ENCODE peak calls at places on chromosomes 1 and 21, in nine cellular contexts. S is A549, Y is thyroid gland, H is breast epithelium, W is sigmoid colon, Q is tibial nerve, R is right lobe of liver, V is K562, N is transverse colon. I is an unnamed sample. For H3K4me1, the result is how much of the 10 kb centered on the place peaks cover.

GRCh38 chr1:208107817-208108608 is 136.2 kb downstream of the PLXNA2 start:
- DNase-seq in S (no peak), Y (peak), H (no peak), W (no peak), Q (no peak), R (no peak), V (no peak), N (no peak), I (peak)

GRCh38 chr21:15121655-15122120 is 56.9 kb upstream of the NRIP1 start:
- DNase-seq in S (no peak), Y (no peak), H (no peak), W (no peak), Q (no peak), R (peak), V (no peak), N (no peak), I (no peak)

GRCh38 chr21:45258476-45258875 is 29.2 kb downstream of the POFUT2 start:
- DNase-seq in S (no peak), Y (no peak), H (peak), W (no peak), Q (no peak), R (no peak), V (no peak), N (no peak), I (no peak)

GRCh38 chr21:36753556-36753955 is 54.6 kb downstream of the SIM2 start:
- DNase-seq in S (no peak), Y (no peak), H (no peak), W (no peak), Q (no peak), R (no peak), V (no peak), N (no peak), I (no peak)

GRCh38 chr21:27700974-27701614 is 734.2 kb upstream of the ADAMTS5 start:
- DNase-seq in S (peak), Y (peak), H (peak), W (peak), Q (peak), R (peak), V (peak), N (peak), I (peak)

GRCh38 chr1:88503656-88504055 is 180.4 kb upstream of the PKN2 start:
- DNase-seq in S (no peak), Y (no peak), H (no peak), W (no peak), Q (no peak), R (no peak), V (no peak), N (no peak), I (no peak)

GRCh38 chr1:215983680-215984079 is 416.6 kb downstream of the KCTD3 start:
- DNase-seq in S (no peak), Y (no peak), H (no peak), W (no peak), Q (no peak), R (no peak), V (no peak), N (no peak), I (no peak)

GRCh38 chr1:225462714-225463574 is 35.1 kb upstream of the LBR start:
- DNase-seq in S (no peak), Y (no peak), H (no peak), W (peak), Q (no peak), R (no peak), V (no peak), N (no peak), I (peak)

GRCh38 chr1:236156512-236157208 is 14.3 kb downstream of the GPR137B start:
- DNase-seq in S (no peak), Y (peak), H (no peak), W (no peak), Q (no peak), R (no peak), V (no peak), N (peak), I (no peak)

GRCh38 chr1:96130432-96130831 is 591.2 kb upstream of the PTBP2 start:
- DNase-seq in S (no peak), Y (no peak), H (no peak), W (no peak), Q (no peak), R (no peak), V (no peak), N (no peak), I (no peak)

GRCh38 chr1:216190438-216190837 is 232.8 kb downstream of the USH2A start:
- DNase-seq in S (no peak), Y (no peak), H (no peak), W (no peak), Q (no peak), R (no peak), V (no peak), N (no peak), I (no peak)

GRCh38 chr1:53553734-53554509 is 94.7 kb downstream of the DMRTB1 start:
- DNase-seq in S (no peak), Y (no peak), H (peak), W (peak), Q (no peak), R (peak), V (no peak), N (peak), I (peak)

GRCh38 chr1:43564617-43565348 is 34.1 kb downstream of the PTPRF start:
- DNase-seq in S (no peak), Y (no peak), H (no peak), W (no peak), Q (no peak), R (no peak), V (no peak), N (no peak), I (no peak)

GRCh38 chr21:33238565-33239255 is 9.0 kb downstream of the IFNAR2 start:
- DNase-seq in S (no peak), Y (no peak), H (no peak), W (no peak), Q (no peak), R (no peak), V (no peak), N (peak), I (no peak)

GRCh38 chr21:32336711-32337110 is 38.1 kb downstream of the MRAP start:
- DNase-seq in S (no peak), Y (no peak), H (no peak), W (no peak), Q (no peak), R (no peak), V (no peak), N (no peak), I (no peak)

GRCh38 chr1:166974647-166975345 is 544 bp downstream of the ILDR2 start:
- DNase-seq in S (no peak), Y (peak), H (no peak), W (no peak), Q (no peak), R (no peak), V (no peak), N (no peak), I (no peak)

GRCh38 chr1:156490401-156491032 is 10.1 kb downstream of the MEF2D start:
- DNase-seq in S (peak), Y (peak), H (no peak), W (no peak), Q (no peak), R (no peak), V (peak), N (peak), I (no peak)

GRCh38 chr1:162197615-162198497 is 128.4 kb downstream of the NOS1AP start:
- DNase-seq in S (no peak), Y (no peak), H (no peak), W (no peak), Q (no peak), R (no peak), V (peak), N (no peak), I (no peak)

GRCh38 chr1:100074604-100075395 is 57.9 kb downstream of the SASS6 start:
- DNase-seq in S (no peak), Y (no peak), H (no peak), W (no peak), Q (no peak), R (no peak), V (no peak), N (no peak), I (no peak)

GRCh38 chr1:66437136-66437401 is 96.9 kb upstream of the SGIP1 start:
- DNase-seq in S (no peak), Y (no peak), H (no peak), W (no peak), Q (no peak), R (no peak), V (no peak), N (no peak), I (no peak)

GRCh38 chr1:155010211-155010918 is 7.8 kb downstream of the ZBTB7B start:
- DNase-seq in S (no peak), Y (no peak), H (no peak), W (no peak), Q (no peak), R (peak), V (no peak), N (no peak), I (peak)

GRCh38 chr1:7771673-7772299 is 690 bp downstream of the VAMP3 start:
- DNase-seq in S (no peak), Y (no peak), H (no peak), W (no peak), Q (no peak), R (no peak), V (no peak), N (no peak), I (no peak)

GRCh38 chr1:29211086-29212030 is 19.4 kb downstream of the MECR start:
- DNase-seq in S (no peak), Y (no peak), H (no peak), W (no peak), Q (no peak), R (no peak), V (no peak), N (no peak), I (no peak)

GRCh38 chr1:45753248-45754037 is 3.0 kb upstream of the IPP start:
- DNase-seq in S (no peak), Y (no peak), H (no peak), W (no peak), Q (no peak), R (no peak), V (peak), N (no peak), I (no peak)

GRCh38 chr1:4603317-4604110 is 50.9 kb upstream of the AJAP1 start:
- DNase-seq in S (peak), Y (peak), H (peak), W (peak), Q (no peak), R (no peak), V (no peak), N (no peak), I (no peak)

GRCh38 chr1:68375919-68376318 is 73.8 kb downstream of the RPE65 start:
- DNase-seq in S (no peak), Y (no peak), H (no peak), W (no peak), Q (no peak), R (no peak), V (no peak), N (no peak), I (no peak)

GRCh38 chr1:89998306-89998705 is 3.4 kb downstream of the ZNF326 start:
- DNase-seq in S (no peak), Y (no peak), H (no peak), W (no peak), Q (no peak), R (no peak), V (no peak), N (no peak), I (no peak)

GRCh38 chr1:154176341-154176740 is 15.6 kb downstream of the TPM3 start:
- DNase-seq in S (no peak), Y (peak), H (no peak), W (no peak), Q (peak), R (no peak), V (no peak), N (peak), I (no peak)

GRCh38 chr1:85494957-85495266 is 30.0 kb upstream of the DDAH1 start:
- DNase-seq in S (no peak), Y (peak), H (no peak), W (peak), Q (peak), R (no peak), V (no peak), N (no peak), I (no peak)

GRCh38 chr1:248404024-248404423 is 1.2 kb downstream of the OR2T1 start:
- DNase-seq in S (peak), Y (no peak), H (no peak), W (no peak), Q (no peak), R (no peak), V (peak), N (no peak), I (no peak)

GRCh38 chr21:27429612-27430361 is 462.9 kb upstream of the ADAMTS5 start:
- DNase-seq in S (no peak), Y (no peak), H (no peak), W (no peak), Q (no peak), R (no peak), V (no peak), N (no peak), I (no peak)

GRCh38 chr1:94316183-94316582 is 78.8 kb upstream of the ARHGAP29 start:
- DNase-seq in S (no peak), Y (no peak), H (no peak), W (no peak), Q (no peak), R (no peak), V (no peak), N (no peak), I (no peak)

GRCh38 chr1:32239335-32239734 is 7.7 kb upstream of the FAM167B start:
- DNase-seq in S (no peak), Y (peak), H (no peak), W (no peak), Q (no peak), R (no peak), V (no peak), N (peak), I (no peak)

GRCh38 chr1:183079697-183080096 is 56.5 kb downstream of the LAMC1 start:
- DNase-seq in S (no peak), Y (no peak), H (no peak), W (no peak), Q (no peak), R (no peak), V (no peak), N (no peak), I (no peak)

GRCh38 chr1:1564278-1564677 is 10.4 kb downstream of the SSU72 start:
- DNase-seq in S (no peak), Y (no peak), H (no peak), W (no peak), Q (no peak), R (no peak), V (no peak), N (no peak), I (no peak)

GRCh38 chr1:1560178-1560577 is 14.5 kb downstream of the SSU72 start:
- DNase-seq in S (no peak), Y (no peak), H (no peak), W (no peak), Q (no peak), R (no peak), V (no peak), N (no peak), I (no peak)

GRCh38 chr1:1561801-1562470 is 12.7 kb downstream of the SSU72 start:
- DNase-seq in S (no peak), Y (no peak), H (no peak), W (no peak), Q (no peak), R (no peak), V (no peak), N (no peak), I (no peak)

GRCh38 chr1:1563688-1564087 is 11.0 kb downstream of the SSU72 start:
- DNase-seq in S (no peak), Y (no peak), H (no peak), W (no peak), Q (no peak), R (no peak), V (no peak), N (no peak), I (no peak)

GRCh38 chr1:1562556-1563195 is 12.0 kb downstream of the SSU72 start:
- DNase-seq in S (no peak), Y (no peak), H (no peak), W (no peak), Q (no peak), R (no peak), V (no peak), N (no peak), I (no peak)
- H3K27ac ChIP-seq in S (no peak), Y (no peak), H (no peak), W (no peak), Q (no peak), R (no peak), V (no peak), N (no peak), I (no peak)

GRCh38 chr1:8880068-8880676 is 1.7 kb upstream of the ENO1 start:
- DNase-seq in S (peak), Y (peak), H (no peak), W (peak), Q (peak), R (peak), V (peak), N (peak), I (no peak)
- TF ChIP-seq POLR2A in S (no peak), Y (no peak), H (no peak), W (no peak), Q (no peak), R (peak), V (no peak), N (no peak), I (peak)

GRCh38 chr1:9447215-9447960 is 91.9 kb upstream of the SLC25A33 start:
- DNase-seq in S (no peak), Y (peak), H (no peak), W (no peak), Q (no peak), R (peak), V (no peak), N (no peak), I (no peak)

GRCh38 chr1:9451086-9451485 is 88.2 kb upstream of the SLC25A33 start:
- DNase-seq in S (no peak), Y (no peak), H (no peak), W (no peak), Q (no peak), R (no peak), V (no peak), N (no peak), I (no peak)

GRCh38 chr1:9449106-9449627 is 90.1 kb upstream of the SLC25A33 start:
- DNase-seq in S (no peak), Y (peak), H (no peak), W (no peak), Q (no peak), R (no peak), V (no peak), N (no peak), I (no peak)

GRCh38 chr1:9449976-9450696 is 89.1 kb upstream of the SLC25A33 start:
- DNase-seq in S (no peak), Y (no peak), H (no peak), W (no peak), Q (no peak), R (no peak), V (no peak), N (no peak), I (no peak)

DNA sequence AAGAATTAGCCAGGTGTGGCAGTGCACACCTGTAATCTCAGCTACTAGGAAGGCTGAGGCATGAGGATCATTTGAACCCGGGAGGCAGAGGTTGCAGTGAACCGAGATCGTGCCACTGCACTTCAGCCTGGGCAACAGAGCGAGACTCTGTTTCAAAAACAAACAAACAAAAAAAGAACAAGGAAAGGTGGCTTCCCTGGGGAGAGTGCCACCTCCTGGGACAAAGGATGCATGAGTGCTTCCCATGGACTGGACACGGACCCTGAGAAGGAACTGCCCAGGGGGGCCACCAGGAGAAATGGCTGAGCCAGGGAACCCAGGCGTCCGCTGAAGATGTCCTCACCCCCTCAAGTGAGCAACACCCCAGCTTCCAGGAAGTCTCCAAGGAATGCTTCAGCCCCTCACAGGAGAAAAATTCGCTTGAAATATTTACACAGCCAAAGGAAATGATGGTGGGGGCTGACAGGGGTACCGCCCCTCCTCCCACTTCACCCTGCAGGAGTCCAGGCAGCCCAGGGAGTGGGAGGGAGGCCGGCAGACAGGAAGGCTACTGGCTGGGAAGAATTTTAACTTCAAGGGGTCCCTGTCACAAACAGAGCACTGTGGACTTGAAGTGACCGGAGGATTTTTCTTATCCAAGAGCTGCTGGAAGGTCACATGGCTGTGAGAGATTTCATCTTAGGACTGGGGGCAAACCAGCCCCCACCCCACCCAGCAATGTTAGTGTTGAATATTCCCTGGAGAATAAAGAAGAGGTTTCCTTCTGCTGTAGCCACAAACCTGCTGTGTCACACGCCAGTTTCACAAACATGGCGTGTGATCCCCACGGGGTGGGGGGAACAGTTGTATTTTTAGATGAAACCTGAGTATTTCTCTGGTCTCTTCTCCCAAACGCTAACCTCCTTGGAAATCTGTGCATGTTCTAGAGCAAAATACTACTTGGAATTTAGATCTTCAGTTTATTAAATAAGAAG is 90.8 kb upstream of the SLC25A33 start:
- DNase-seq in S (no peak), Y (no peak), H (no peak), W (no peak), Q (no peak), R (no peak), V (no peak), N (no peak), I (no peak)
- H3K4me1 ChIP-seq in S (under half), Y (under half), H (under half), W (under half), Q (under half), R (under half), V (under half), N (under half), I (under half)

GRCh38 chr21:29657228-29657989 is 282.4 kb downstream of the GRIK1 start:
- DNase-seq in S (no peak), Y (no peak), H (no peak), W (no peak), Q (no peak), R (no peak), V (peak), N (no peak), I (no peak)
- H3K27ac ChIP-seq in S (no peak), Y (no peak), H (no peak), W (no peak), Q (no peak), R (no peak), V (peak), N (no peak), I (no peak)

GRCh38 chr1:65001238-65001792 is 35.0 kb upstream of the JAK1 start:
- DNase-seq in S (no peak), Y (peak), H (no peak), W (peak), Q (peak), R (peak), V (peak), N (peak), I (peak)
- TF ChIP-seq POLR2A in S (no peak), Y (no peak), H (no peak), W (no peak), Q (peak), R (peak), V (no peak), N (peak), I (no peak)